ENCODE peak calls at places on chromosome 17, in six cellular contexts. A is fibroblast of lung, V is hepatocyte, K is GM12865, D is pancreas, M is kidney. C is an unnamed sample.

GRCh38 chr17:16214190-16215001 is 938 bp downstream of the NCOR1 start:
- DNase-seq in M (no peak), K (no peak), A (no peak), D (no peak), V (no peak), C (no peak)

GRCh38 chr17:538096-538973 is 176.3 kb downstream of the VPS53 start:
- DNase-seq in D (no peak), K (no peak), V (peak), M (no peak), A (peak), C (no peak)

GRCh38 chr17:75950421-75950820 is 9.6 kb upstream of the FBF1 start:
- DNase-seq in A (no peak), V (no peak), K (no peak), D (no peak), M (no peak), C (no peak)

GRCh38 chr17:49438885-49439284 is 24.2 kb upstream of the PHB1 start:
- DNase-seq in D (no peak), K (peak), V (no peak), M (no peak), A (no peak), C (no peak)

GRCh38 chr17:50240876-50241275 is 33.4 kb upstream of the TMEM92 start:
- DNase-seq in M (no peak), K (no peak), D (no peak), V (no peak), A (peak), C (no peak)

GRCh38 chr17:40760105-40761016 is 5.2 kb upstream of the KRT25 start:
- DNase-seq in A (no peak), V (no peak), K (no peak), M (no peak), D (no peak), C (no peak)

GRCh38 chr17:60676758-60677307 is 818 bp upstream of the BCAS3 start:
- DNase-seq in V (no peak), M (no peak), D (peak), K (no peak), A (no peak), C (no peak)

GRCh38 chr17:59369026-59369724 is 37.7 kb downstream of the YPEL2 start:
- DNase-seq in A (no peak), K (no peak), M (no peak), V (no peak), D (no peak), C (no peak)

GRCh38 chr17:59607817-59608403 is 11.8 kb upstream of the CLTC start:
- DNase-seq in V (peak), D (no peak), A (no peak), M (no peak), K (peak), C (no peak)

GRCh38 chr17:63519972-63520882 is 2.9 kb upstream of the KCNH6 start:
- DNase-seq in M (no peak), V (peak), K (no peak), D (peak), A (no peak), C (no peak)

GRCh38 chr17:37294888-37295287 is 80.9 kb upstream of the C17orf78 start:
- DNase-seq in D (no peak), V (no peak), K (no peak), A (no peak), M (no peak), C (no peak)

GRCh38 chr17:78806451-78806850 is 24.4 kb upstream of the CYTH1 start:
- DNase-seq in D (no peak), A (no peak), K (no peak), V (no peak), M (no peak), C (no peak)

GRCh38 chr17:33974276-33974675 is 280.8 kb upstream of the CCL2 start:
- DNase-seq in D (no peak), A (no peak), V (no peak), K (no peak), M (no peak), C (no peak)

GRCh38 chr17:10087333-10087732 is 111.1 kb downstream of the GAS7 start:
- DNase-seq in K (no peak), A (no peak), D (no peak), V (no peak), M (no peak), C (no peak)

GRCh38 chr17:31405941-31406371 is 14.5 kb downstream of the RAB11FIP4 start:
- DNase-seq in A (no peak), K (no peak), V (no peak), D (no peak), M (peak), C (no peak)

GRCh38 chr17:31400481-31400950 is 9.0 kb downstream of the RAB11FIP4 start:
- DNase-seq in D (no peak), V (no peak), M (no peak), K (no peak), A (no peak), C (no peak)

GRCh38 chr17:31408586-31408985 is 17.1 kb downstream of the RAB11FIP4 start:
- DNase-seq in A (no peak), V (no peak), K (no peak), M (no peak), D (no peak), C (no peak)

GRCh38 chr17:31401456-31402254 is 10.2 kb downstream of the RAB11FIP4 start:
- DNase-seq in M (peak), A (no peak), K (no peak), V (no peak), D (no peak), C (no peak)

DNA sequence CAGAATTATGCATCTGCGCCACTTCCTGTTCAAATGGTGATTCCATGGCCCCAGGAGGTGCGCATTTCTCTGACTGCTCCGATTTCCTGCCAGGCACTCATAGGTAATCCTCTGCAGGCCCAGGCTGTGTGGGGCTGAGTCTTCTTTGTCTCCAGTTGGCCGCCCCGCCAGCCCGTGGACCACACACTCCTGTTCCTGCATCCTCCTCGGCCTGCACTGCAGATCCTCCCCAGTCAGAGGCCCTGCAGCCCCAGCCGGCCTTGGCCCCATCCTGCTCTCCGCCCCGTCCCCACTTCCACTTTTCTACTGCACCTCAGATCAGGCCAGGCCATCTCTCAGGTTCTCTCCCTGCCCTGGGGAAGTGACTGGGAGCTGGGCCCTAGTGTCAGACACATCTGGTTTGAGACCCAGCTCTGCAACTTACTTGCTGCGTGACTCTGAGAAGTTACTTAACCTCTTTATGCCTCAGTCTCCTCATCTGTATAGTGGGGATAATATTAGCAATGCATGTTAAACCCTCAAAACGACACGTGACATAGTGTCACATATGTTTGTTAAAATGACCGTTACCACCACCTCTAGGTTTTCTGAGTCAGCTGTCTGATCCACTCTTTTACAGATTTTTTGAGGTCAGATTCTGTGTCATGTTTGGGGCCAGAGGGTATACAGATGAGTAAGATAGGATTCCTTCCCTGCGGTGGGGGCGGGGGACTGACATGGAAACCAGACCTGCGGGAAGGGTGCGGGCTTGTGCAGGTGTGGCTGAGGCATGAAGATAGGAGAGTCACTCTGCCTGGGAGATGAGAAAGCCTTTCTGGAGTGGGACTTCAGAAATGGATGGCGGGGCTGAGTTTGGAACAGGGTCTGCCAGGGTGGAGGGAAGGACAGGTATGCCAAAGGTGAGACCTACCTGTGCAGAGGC is 12.8 kb downstream of the RAB11FIP4 start:
- DNase-seq in A (no peak), K (no peak), M (peak), D (no peak), V (no peak), C (no peak)
- H3K4me3 ChIP-seq in A (no peak), K (no peak), M (no peak), D (no peak), V (no peak), C (no peak)

GRCh38 chr17:79922161-79922569 is 82.9 kb upstream of the CBX4 start:
- DNase-seq in V (peak), D (peak), K (no peak), A (no peak), M (peak), C (no peak)

GRCh38 chr17:79922798-79923197 is 83.6 kb upstream of the CBX4 start:
- DNase-seq in V (no peak), D (no peak), M (peak), K (no peak), A (no peak), C (no peak)

GRCh38 chr17:79919862-79920720 is 80.9 kb upstream of the CBX4 start:
- DNase-seq in A (no peak), K (no peak), D (peak), V (no peak), M (peak), C (no peak)

GRCh38 chr17:79920751-79921410 is 81.6 kb upstream of the CBX4 start:
- DNase-seq in V (no peak), M (peak), A (no peak), D (peak), K (no peak), C (no peak)

DNA sequence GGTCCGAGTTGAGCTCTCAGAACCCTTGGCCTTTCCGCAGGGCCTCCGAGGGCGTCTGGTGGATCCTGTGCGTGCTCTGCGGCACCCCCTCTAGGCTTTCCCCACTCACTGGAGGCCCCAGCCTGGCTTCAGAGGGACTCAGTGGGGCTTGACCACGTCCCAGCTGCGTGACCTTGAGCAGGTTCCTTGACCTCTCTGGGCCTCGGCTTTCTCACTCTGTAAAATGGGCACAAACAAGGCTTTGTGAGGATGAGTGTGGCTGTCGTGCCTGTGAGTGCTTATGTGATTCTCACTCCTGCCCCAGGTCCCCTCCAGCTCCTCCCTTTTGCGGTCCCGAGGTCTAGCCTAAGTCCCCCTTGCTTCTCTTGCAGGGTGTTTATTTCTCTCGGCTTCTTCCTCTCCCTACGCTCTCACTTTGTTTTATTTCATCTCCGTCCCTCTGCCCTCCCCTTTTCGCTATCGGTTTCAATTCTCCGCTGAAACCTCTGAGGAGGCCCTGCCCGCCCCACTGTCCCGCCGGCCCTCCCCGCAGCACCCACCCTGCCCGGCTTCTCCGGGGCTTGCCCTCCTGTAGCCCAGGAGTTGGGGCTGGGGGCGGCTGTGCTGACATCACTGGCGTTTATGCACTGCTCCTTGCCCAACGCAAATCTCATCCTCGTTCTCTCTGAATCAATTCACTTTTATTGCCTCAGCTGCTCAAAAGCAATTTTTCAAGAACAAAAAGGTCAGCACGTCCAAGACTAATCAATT is 82.3 kb upstream of the CBX4 start:
- DNase-seq in A (no peak), D (peak), V (no peak), K (peak), M (peak), C (no peak)
- H3K4me3 ChIP-seq in A (no peak), D (no peak), V (no peak), K (no peak), M (no peak), C (no peak)

GRCh38 chr17:57090560-57091185 is 5.6 kb downstream of the AKAP1 start:
- DNase-seq in A (no peak), D (no peak), K (no peak), V (no peak), M (no peak), C (no peak)
- H3K4me3 ChIP-seq in A (no peak), D (no peak), K (no peak), V (no peak), M (no peak), C (no peak)

GRCh38 chr17:73043686-73044581 is 48.6 kb downstream of the SLC39A11 start:
- DNase-seq in M (no peak), A (peak), D (no peak), V (no peak), K (peak), C (no peak)
- H3K4me3 ChIP-seq in M (no peak), A (peak), D (no peak), V (no peak), K (no peak), C (no peak)

DNA sequence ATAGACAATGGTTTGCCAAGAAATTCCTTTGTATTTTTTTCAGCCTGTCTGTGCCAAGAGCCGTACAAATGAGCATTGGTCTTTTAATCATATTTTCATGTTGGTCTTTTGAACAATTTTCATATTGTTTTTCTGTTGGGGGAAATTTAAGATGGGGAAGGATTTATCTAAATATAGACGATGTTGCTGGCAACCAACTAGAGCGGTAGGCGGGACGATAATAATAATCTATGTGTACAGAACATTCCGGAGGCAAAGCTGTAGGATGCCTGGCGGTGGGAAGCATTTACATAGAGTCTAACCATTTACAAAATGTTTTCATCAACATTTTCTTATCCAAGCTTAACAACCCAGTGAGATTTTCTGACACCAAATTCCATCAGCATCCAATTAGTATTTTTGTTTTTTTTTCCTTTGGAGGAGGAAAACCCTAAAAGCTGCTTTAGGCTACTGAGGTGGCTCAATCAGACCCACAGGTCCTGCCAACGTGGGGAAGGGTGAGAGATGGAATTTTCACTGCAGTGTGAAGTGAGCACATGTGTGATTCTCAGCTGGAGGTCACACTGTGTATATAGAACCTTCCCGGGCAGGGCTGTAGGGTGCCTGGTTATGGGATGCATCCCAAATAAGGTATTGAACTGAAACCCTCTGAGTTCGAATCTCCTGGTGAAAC is 11.7 kb upstream of the SEC14L1 start:
- DNase-seq in D (no peak), V (no peak), A (no peak), K (no peak), M (no peak), C (no peak)
- H3K4me3 ChIP-seq in D (no peak), V (no peak), A (no peak), K (no peak), M (peak), C (no peak)

DNA sequence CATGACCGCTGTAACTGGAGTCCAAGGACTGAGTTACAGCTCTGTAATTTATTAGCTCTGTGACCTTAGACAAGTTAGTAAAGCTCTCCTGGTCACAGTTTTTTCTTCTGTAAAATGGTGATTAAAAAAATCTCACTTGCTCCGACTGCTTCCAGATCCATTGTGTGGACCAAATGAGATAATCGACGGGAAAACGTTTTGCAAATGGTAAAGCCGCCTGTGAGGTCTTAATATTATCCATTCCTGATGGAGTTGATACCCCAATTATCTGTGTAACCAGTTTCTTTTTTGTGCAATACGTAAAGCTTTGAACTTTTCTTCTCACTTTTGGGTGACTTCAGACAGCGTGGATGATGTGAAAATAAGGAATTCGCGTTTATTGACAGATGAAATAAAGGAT is 422.9 kb downstream of the UTP18 start:
- DNase-seq in V (no peak), D (no peak), M (no peak), K (no peak), A (no peak), C (no peak)
- H3K4me3 ChIP-seq in V (no peak), D (no peak), M (no peak), K (no peak), A (no peak), C (no peak)

DNA sequence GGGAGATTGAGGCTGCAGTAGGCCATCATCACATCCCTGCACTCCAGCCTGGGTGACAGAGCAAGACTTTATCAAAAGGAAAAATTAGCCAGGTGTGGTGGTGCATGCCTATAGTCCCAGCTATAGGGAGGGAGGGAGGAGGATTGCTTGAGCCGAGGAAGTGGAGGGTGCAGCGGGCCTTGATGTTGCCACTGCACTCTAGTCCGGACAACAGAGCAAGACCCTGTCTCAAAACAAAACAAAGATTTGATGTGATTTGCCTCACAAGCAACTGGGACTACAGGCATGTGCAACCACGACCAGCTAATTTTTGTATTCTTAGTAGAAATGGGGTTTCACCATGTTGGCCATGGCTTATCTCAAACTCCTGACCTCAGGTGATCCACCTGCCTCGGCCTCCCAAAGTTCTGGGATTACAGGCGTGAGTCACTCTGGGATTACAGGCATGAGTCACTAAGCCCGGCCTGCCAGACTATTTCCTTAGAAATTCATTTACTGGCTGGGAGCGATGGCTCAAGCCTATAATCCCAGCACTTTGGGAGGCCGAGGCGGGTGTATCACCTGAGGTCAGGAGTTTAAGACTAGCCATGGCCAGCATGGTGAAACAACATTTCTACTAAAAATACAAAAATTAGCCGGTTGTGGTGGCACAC is 11.5 kb downstream of the UBE2G1 start:
- DNase-seq in K (peak), V (no peak), A (no peak), D (peak), M (no peak), C (no peak)
- H3K4me3 ChIP-seq in K (no peak), V (no peak), A (no peak), D (no peak), M (no peak), C (no peak)

GRCh38 chr17:80539022-80539421 is 5.6 kb upstream of the RPTOR start:
- DNase-seq in A (no peak), K (no peak), M (no peak), D (no peak), V (no peak), C (peak)
- H3K4me3 ChIP-seq in A (no peak), K (no peak), M (no peak), D (no peak), V (no peak), C (no peak)

GRCh38 chr17:7587420-7587786 is 2.5 kb downstream of the SOX15 start:
- DNase-seq in V (no peak), M (no peak), A (peak), D (peak), K (no peak), C (no peak)

GRCh38 chr17:7587831-7588230 is 2.1 kb downstream of the SOX15 start:
- DNase-seq in M (peak), K (no peak), D (no peak), V (no peak), A (no peak), C (no peak)

GRCh38 chr17:7589891-7590611 is at the start of gene SOX15:
- DNase-seq in A (no peak), V (peak), D (no peak), K (no peak), M (peak), C (no peak)

GRCh38 chr17:7589204-7589868 is 558 bp downstream of the SOX15 start:
- DNase-seq in K (peak), A (peak), M (peak), V (peak), D (peak), C (no peak)

GRCh38 chr17:7588553-7589203 is 1.2 kb downstream of the SOX15 start:
- DNase-seq in K (no peak), A (no peak), V (no peak), M (peak), D (peak), C (no peak)
- H3K4me3 ChIP-seq in K (no peak), A (no peak), V (no peak), M (peak), D (no peak), C (no peak)

C was measured in Jurkat, Clone E6-1.